ENCODE peak calls at places on chromosomes 16 and 17, in seven cellular contexts. V is uterus, N is IMR-90, U is astrocyte of the spinal cord, P is heart left ventricle, C is sigmoid colon, R is GM23338. J is an unnamed sample.

GRCh38 chr16:4795181-4795827 is at the start of gene SMIM22:
- DNase-seq in V (no peak), N (no peak), U (no peak), P (no peak), C (no peak), R (peak), J (no peak)

GRCh38 chr16:75262104-75262799 is 10.8 kb upstream of the BCAR1 start:
- DNase-seq in V (peak), N (no peak), U (no peak), P (no peak), C (peak), R (no peak), J (peak)

GRCh38 chr17:951388-952132 is 28.0 kb downstream of the NXN start:
- DNase-seq in V (peak), N (peak), U (peak), P (no peak), C (peak), R (peak), J (peak)

GRCh38 chr17:6555331-6556120 is 829 bp downstream of the PITPNM3 start:
- DNase-seq in V (no peak), N (peak), U (peak), P (no peak), C (no peak), R (peak), J (peak)

GRCh38 chr16:77290451-77291110 is 91.4 kb downstream of the SYCE1L start:
- DNase-seq in V (no peak), N (peak), U (peak), P (no peak), C (no peak), R (peak), J (peak)

GRCh38 chr17:45971698-45972141 is 27.3 kb upstream of the STH start:
- DNase-seq in V (no peak), N (no peak), U (no peak), P (no peak), C (no peak), R (peak), J (no peak)

GRCh38 chr16:18839555-18839954 is 38.2 kb upstream of the ARL6IP1 start:
- DNase-seq in V (no peak), N (no peak), U (no peak), P (no peak), C (no peak), R (peak), J (peak)

GRCh38 chr17:36777118-36777517 is 160.2 kb upstream of the LHX1 start:
- DNase-seq in V (no peak), N (peak), U (no peak), P (no peak), C (no peak), R (peak), J (peak)

GRCh38 chr16:1397779-1398178 is 16.7 kb downstream of the UNKL start:
- DNase-seq in V (no peak), N (no peak), U (no peak), P (no peak), C (no peak), R (no peak), J (no peak)

GRCh38 chr16:51971184-51971583 is 575.8 kb downstream of the TOX3 start:
- DNase-seq in V (no peak), N (peak), U (peak), P (no peak), C (no peak), R (peak), J (peak)

GRCh38 chr17:21034350-21035235 is 8.2 kb downstream of the USP22 start:
- DNase-seq in V (no peak), N (peak), U (no peak), P (no peak), C (no peak), R (peak), J (peak)

GRCh38 chr16:80683646-80684045 is 120.8 kb downstream of the CDYL2 start:
- DNase-seq in V (no peak), N (no peak), U (no peak), P (no peak), C (no peak), R (no peak), J (no peak)

GRCh38 chr16:1723450-1724147 is 17.6 kb downstream of the MAPK8IP3 start:
- DNase-seq in V (no peak), N (peak), U (peak), P (no peak), C (no peak), R (peak), J (peak)

GRCh38 chr17:33169580-33170285 is 123.4 kb downstream of the ASIC2 start:
- DNase-seq in V (no peak), N (peak), U (peak), P (no peak), C (no peak), R (no peak), J (no peak)

GRCh38 chr17:70405492-70406220 is 236.3 kb downstream of the KCNJ2 start:
- DNase-seq in V (no peak), N (peak), U (peak), P (no peak), C (no peak), R (no peak), J (peak)

GRCh38 chr17:36778458-36778857 is 158.8 kb upstream of the LHX1 start:
- DNase-seq in V (no peak), N (no peak), U (no peak), P (no peak), C (no peak), R (no peak), J (no peak)

GRCh38 chr17:78226055-78226751 is 5.2 kb upstream of the TMEM235 start:
- DNase-seq in V (no peak), N (no peak), U (no peak), P (no peak), C (no peak), R (no peak), J (no peak)

GRCh38 chr16:48955791-48956190 is 325.8 kb downstream of the CBLN1 start:
- DNase-seq in V (no peak), N (no peak), U (no peak), P (no peak), C (no peak), R (no peak), J (no peak)

GRCh38 chr17:28313841-28314240 is 5.2 kb upstream of the TMEM97 start:
- DNase-seq in V (no peak), N (no peak), U (no peak), P (no peak), C (no peak), R (no peak), J (no peak)

GRCh38 chr16:84930298-84931106 is 80.8 kb downstream of the ZDHHC7 start:
- DNase-seq in V (no peak), N (no peak), U (no peak), P (no peak), C (peak), R (no peak), J (no peak)

GRCh38 chr17:74531231-74531761 is at the start of gene CD300LB:
- DNase-seq in V (no peak), N (no peak), U (no peak), P (peak), C (peak), R (no peak), J (no peak)

DNA sequence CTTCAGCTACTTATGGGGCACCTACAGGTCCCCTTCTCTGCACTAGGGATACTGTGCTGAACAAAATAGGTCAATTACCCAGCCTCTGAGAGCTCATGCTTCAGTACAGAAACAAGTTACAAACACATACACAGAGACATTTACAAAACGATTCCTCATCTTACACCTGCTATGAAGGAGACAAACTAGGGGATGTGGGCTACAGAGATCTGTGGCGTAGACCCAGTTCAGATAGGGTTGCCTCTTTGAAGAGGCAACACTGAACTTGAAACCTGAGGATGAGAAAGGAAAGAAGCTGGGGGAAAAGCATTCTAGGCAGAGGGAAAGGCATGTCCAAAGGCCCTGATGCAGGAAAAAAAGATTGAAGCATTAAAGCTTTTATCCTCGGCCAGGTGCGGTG is 5.2 kb downstream of the IL21R start:
- DNase-seq in V (no peak), N (no peak), U (no peak), P (no peak), C (no peak), R (no peak), J (no peak)
- H3K4me3 ChIP-seq in V (no peak), N (no peak), U (no peak), P (no peak), C (no peak), R (no peak), J (no peak)

GRCh38 chr16:54647216-54647615 is 283.4 kb upstream of the IRX5 start:
- DNase-seq in V (no peak), N (no peak), U (no peak), P (no peak), C (no peak), R (no peak), J (no peak)
- H3K4me3 ChIP-seq in V (no peak), N (no peak), U (no peak), P (no peak), C (no peak), R (no peak), J (no peak)

GRCh38 chr17:8137645-8138342 is 13.9 kb upstream of the HES7 start:
- DNase-seq in V (no peak), N (no peak), U (no peak), P (no peak), C (peak), R (no peak), J (no peak)
- H3K4me3 ChIP-seq in V (peak), N (peak), U (peak), P (peak), C (peak), R (peak), J (peak)

DNA sequence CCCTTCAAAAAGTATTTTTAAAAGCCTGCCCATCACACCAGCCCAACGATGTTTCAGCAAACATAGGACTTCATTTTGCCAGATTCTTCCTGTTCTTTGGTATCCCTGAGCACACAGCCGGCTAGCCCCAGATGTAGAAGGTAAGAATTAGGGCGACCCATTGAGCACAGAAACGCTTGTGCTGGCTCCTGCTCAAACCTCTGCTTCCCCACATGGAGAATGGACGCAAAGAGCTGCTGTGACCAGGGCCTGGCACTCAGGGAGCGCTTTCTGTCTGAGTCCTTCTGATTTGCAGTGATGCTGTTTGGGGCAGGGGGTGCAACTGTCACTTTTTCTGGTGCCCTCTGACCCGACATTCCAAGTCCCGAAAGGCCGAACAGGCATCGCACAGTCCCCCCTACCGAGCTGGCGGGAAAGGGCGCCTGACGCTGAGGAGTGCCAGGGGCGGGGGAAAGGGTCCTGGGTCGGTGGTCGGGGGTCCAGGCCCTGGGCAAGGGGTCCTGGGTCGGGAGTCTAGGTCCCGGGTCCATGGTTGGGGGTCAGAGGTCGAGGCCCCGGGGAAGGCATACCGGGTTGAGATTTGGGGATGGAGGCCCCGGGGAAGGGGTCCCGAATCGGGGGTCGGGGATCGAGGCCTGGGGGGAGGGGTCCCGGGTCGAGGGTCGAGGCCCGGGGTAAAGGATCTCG is 930 bp downstream of the CHMP1A start:
- DNase-seq in V (no peak), N (no peak), U (no peak), P (no peak), C (no peak), R (no peak), J (no peak)
- H3K4me3 ChIP-seq in V (peak), N (peak), U (peak), P (peak), C (peak), R (peak), J (peak)

GRCh38 chr16:86579268-86580062 is 1.1 kb downstream of the FOXL1 start:
- DNase-seq in V (no peak), N (no peak), U (peak), P (no peak), C (no peak), R (peak), J (peak)

GRCh38 chr16:86577314-86577971 is 906 bp upstream of the FOXL1 start:
- DNase-seq in V (no peak), N (peak), U (peak), P (no peak), C (no peak), R (peak), J (peak)

GRCh38 chr16:86578056-86578455 is 293 bp upstream of the FOXL1 start:
- DNase-seq in V (no peak), N (peak), U (peak), P (no peak), C (no peak), R (no peak), J (peak)

GRCh38 chr16:86580063-86580797 is 1.9 kb downstream of the FOXL1 start:
- DNase-seq in V (no peak), N (peak), U (peak), P (no peak), C (no peak), R (no peak), J (peak)

GRCh38 chr16:86578499-86579267 is at the start of gene FOXL1:
- DNase-seq in V (no peak), N (peak), U (peak), P (no peak), C (no peak), R (peak), J (peak)
- H3K4me3 ChIP-seq in V (no peak), N (peak), U (peak), P (peak), C (peak), R (peak), J (peak)

J was measured in choroid plexus epithelial cell.